ENCODE peak calls at places on chromosomes 1 and 21, in six cellular contexts. B, A, L, X, W and M are unnamed samples. For H3K36me3, the result is how much of the 10 kb centered on the place peaks cover.

GRCh38 chr1:169236880-169237279 is 130.4 kb downstream of the ATP1B1 start:
- DNase-seq in B (no peak), A (no peak), L (no peak), X (no peak), W (no peak), M (no peak)

GRCh38 chr1:150420560-150421265 is 56.8 kb downstream of the RPRD2 start:
- DNase-seq in B (no peak), A (no peak), L (no peak), X (no peak), W (no peak), M (no peak)

GRCh38 chr1:117093091-117093534 is 28.4 kb downstream of the TRIM45 start:
- DNase-seq in B (peak), A (no peak), L (no peak), X (peak), W (no peak), M (peak)

GRCh38 chr1:3543076-3544049 is 67.9 kb downstream of the MEGF6 start:
- DNase-seq in B (peak), A (no peak), L (no peak), X (peak), W (no peak), M (peak)

GRCh38 chr1:118271883-118272282 is 86.9 kb upstream of the SPAG17 start:
- DNase-seq in B (no peak), A (no peak), L (no peak), X (no peak), W (no peak), M (no peak)

GRCh38 chr1:9728451-9729295 is 77.1 kb downstream of the PIK3CD start:
- DNase-seq in B (no peak), A (peak), L (no peak), X (no peak), W (no peak), M (no peak)

GRCh38 chr21:21664871-21665270 is 666.7 kb downstream of the NCAM2 start:
- DNase-seq in B (no peak), A (no peak), L (no peak), X (no peak), W (no peak), M (no peak)

GRCh38 chr21:44437696-44438431 is 17.4 kb upstream of the LRRC3 start:
- DNase-seq in B (peak), A (peak), L (peak), X (no peak), W (peak), M (no peak)

GRCh38 chr1:155166373-155167165 is 6.5 kb downstream of the KRTCAP2 start:
- DNase-seq in B (peak), A (peak), L (no peak), X (peak), W (peak), M (no peak)

GRCh38 chr1:232423591-232423990 is 206.3 kb downstream of the SIPA1L2 start:
- DNase-seq in B (no peak), A (no peak), L (no peak), X (no peak), W (no peak), M (no peak)

GRCh38 chr21:35284199-35284598 is 235.1 kb upstream of the RUNX1 start:
- DNase-seq in B (no peak), A (no peak), L (no peak), X (no peak), W (peak), M (no peak)

GRCh38 chr21:35282944-35283343 is 233.8 kb upstream of the RUNX1 start:
- DNase-seq in B (no peak), A (no peak), L (no peak), X (no peak), W (no peak), M (no peak)

GRCh38 chr21:35291963-35292627 is 243.0 kb upstream of the RUNX1 start:
- DNase-seq in B (no peak), A (no peak), L (no peak), X (no peak), W (no peak), M (no peak)

GRCh38 chr21:35291034-35291433 is 241.9 kb upstream of the RUNX1 start:
- DNase-seq in B (no peak), A (no peak), L (no peak), X (no peak), W (no peak), M (no peak)

GRCh38 chr21:35288238-35288637 is 239.1 kb upstream of the RUNX1 start:
- DNase-seq in B (no peak), A (no peak), L (no peak), X (no peak), W (no peak), M (no peak)
- TF ChIP-seq CTCF in B (no peak), A (no peak), L (no peak), X (no peak), W (no peak), M (no peak)

DNA sequence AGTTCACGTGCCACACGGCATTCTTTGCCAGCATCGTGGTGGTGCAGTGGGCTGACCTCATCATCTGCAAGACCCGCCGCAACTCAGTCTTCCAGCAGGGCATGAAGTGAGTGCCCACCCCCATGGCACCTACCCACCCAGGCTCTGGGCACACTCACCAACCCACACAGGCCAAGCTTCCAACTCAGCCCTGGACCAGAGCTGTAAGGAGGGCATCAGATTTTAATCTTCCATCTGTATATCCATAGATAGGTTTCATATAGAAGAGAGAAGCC is 14.5 kb upstream of the ATP1A4 start:
- DNase-seq in B (no peak), A (no peak), L (no peak), X (no peak), W (no peak), M (no peak)
- H3K36me3 ChIP-seq in B (under half), A (under half), L (under half), X (under half), W (under half), M (half or more)

GRCh38 chr21:38809170-38809878 is 3.6 kb downstream of the ETS2 start:
- DNase-seq in B (no peak), A (no peak), L (no peak), X (peak), W (no peak), M (no peak)
- H3K4me3 ChIP-seq in B (peak), A (peak), L (peak), X (peak), W (peak), M (peak)

GRCh38 chr1:239819075-239819474 is 272.6 kb upstream of the FMN2 start:
- DNase-seq in B (no peak), A (no peak), L (no peak), X (no peak), W (no peak), M (no peak)
- TF ChIP-seq CTCF in B (no peak), A (no peak), L (no peak), X (no peak), W (no peak), M (no peak)

DNA sequence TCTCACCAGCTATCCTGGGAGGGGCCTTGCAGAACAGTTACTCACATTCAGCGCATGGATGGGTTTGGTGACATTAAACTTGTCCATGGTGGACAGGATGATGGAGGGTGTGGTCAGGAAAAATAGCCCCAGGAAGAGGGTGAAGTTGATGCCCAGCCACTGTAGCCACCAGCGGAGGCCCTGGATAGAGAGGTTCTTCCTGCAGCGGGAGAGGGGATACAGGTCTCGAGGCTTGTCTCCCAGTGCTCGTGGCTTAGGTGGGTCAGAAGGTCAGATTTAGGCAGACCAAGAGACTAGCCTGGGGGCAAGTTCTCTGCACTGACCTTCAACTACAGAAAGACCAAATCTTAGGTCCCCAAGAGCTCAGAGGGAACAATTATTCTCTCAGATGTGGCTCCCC is 23.0 kb downstream of the TMEM63A start:
- DNase-seq in B (no peak), A (no peak), L (no peak), X (no peak), W (no peak), M (no peak)
- H3K36me3 ChIP-seq in B (under half), A (under half), L (half or more), X (under half), W (under half), M (under half)

DNA sequence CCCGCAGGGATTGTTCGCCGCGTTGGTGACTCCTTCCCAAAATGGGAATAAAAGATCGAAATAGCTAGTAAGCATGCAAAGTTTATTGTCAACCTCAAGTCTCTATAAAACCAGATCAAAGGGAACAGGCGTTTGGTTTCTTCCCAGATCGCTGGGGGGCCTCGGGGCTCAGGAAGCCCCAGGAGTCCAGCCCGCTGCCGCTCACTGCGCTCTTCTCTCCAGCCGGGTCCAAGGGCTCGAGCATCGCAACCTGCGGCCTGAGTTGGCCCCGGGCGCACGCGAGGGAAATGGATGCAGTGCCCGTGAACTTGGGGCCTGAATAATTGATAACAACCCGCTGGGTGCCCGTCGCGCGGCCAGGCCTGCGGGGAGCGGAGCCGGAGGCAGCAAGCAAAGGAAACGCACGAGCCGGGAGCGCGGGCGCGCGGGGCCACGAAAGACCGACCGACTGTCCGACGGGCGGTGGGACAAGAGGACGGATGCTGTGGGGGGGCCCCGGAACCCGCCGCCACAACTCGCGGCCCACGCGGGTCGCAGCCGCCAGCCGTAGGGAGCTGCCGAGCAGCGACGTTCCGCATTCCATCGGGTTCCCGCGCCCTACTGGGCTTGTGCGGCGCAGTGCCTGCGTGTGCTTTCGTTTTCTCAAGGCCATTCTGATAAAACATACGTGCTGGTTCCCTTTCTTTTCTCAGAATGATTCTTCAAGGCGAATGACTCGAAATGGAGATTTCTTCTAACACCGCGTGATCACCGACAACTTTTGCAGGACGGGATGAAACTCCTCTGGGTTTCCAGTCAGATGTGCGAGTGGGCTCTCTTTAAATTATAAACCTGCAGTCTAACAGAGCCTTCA is 14.0 kb upstream of the ALX3 start:
- DNase-seq in B (peak), A (peak), L (peak), X (peak), W (peak), M (no peak)
- H3K4me3 ChIP-seq in B (peak), A (peak), L (peak), X (peak), W (peak), M (peak)